ENCODE peak calls at places on chromosomes 6 and 20, in ten cellular contexts. I is GM20000; L is NCI-H1694; B is T1000; J is activated T-cell treated with anti-CD3 and anti-CD28 coated beads for 24 hours; N is transverse colon; E is central memory CD4-positive, alpha-beta T cell; A is SJSA1; S is ACHN; C is fibroblast of the conjunctiva. V is an unnamed sample.

GRCh38 chr20:58503668-58504067 is 11.5 kb downstream of the APCDD1L start:
- DNase-seq in A (peak), E (no peak), L (no peak), C (no peak), S (no peak), I (no peak), N (no peak), B (no peak), J (no peak), V (no peak)

GRCh38 chr6:166005846-166006592 is 161.6 kb downstream of the TBXT start:
- DNase-seq in A (peak), N (peak), B (peak), L (no peak), E (no peak), I (no peak), S (peak), C (no peak), J (no peak), V (no peak)

GRCh38 chr6:36025932-36026327 is 1.5 kb upstream of the SLC26A8 start:
- DNase-seq in J (no peak), E (no peak), N (no peak), A (no peak), L (no peak), I (no peak), C (no peak), S (peak), B (no peak), V (no peak)

GRCh38 chr6:18186033-18186432 is 30.8 kb downstream of the KDM1B start:
- DNase-seq in B (no peak), E (no peak), N (peak), L (no peak), C (no peak), A (no peak), J (no peak), I (no peak), S (no peak), V (no peak)

GRCh38 chr6:170232186-170233002 is 58.5 kb downstream of the DLL1 start:
- DNase-seq in B (no peak), I (no peak), J (no peak), E (no peak), A (no peak), N (no peak), S (no peak), C (no peak), L (no peak), V (no peak)

GRCh38 chr6:151012321-151013294 is 147.1 kb downstream of the MTHFD1L start:
- DNase-seq in L (no peak), C (peak), N (no peak), S (no peak), I (no peak), B (no peak), A (no peak), E (no peak), J (no peak), V (no peak)

GRCh38 chr20:15708984-15709598 is 864.2 kb downstream of the KIF16B start:
- DNase-seq in J (no peak), N (peak), C (no peak), A (no peak), S (peak), I (peak), B (no peak), L (no peak), E (no peak), V (no peak)

GRCh38 chr6:53524455-53524815 is 20.5 kb downstream of the GCLC start:
- DNase-seq in S (peak), L (no peak), I (no peak), C (peak), N (no peak), E (no peak), A (no peak), J (no peak), B (no peak), V (no peak)

GRCh38 chr6:166551797-166552495 is 34.5 kb downstream of the RAMACL start:
- DNase-seq in B (no peak), C (no peak), I (no peak), S (no peak), N (no peak), A (no peak), L (no peak), E (no peak), J (no peak), V (no peak)

GRCh38 chr6:151229401-151230276 is 10.1 kb upstream of the AKAP12 start:
- DNase-seq in C (no peak), I (no peak), L (no peak), E (no peak), N (no peak), J (no peak), S (no peak), B (no peak), A (no peak), V (no peak)

V was measured in ascending aorta.